ENCODE peak calls at places on chromosomes 7 and 10, in four cellular contexts. U is stimulated activated naive CD8-positive, alpha-beta T cell treated with anti-CD3 and anti-CD28 coated beads, Interleukin-15, amount 100 ng/mL, for 72 hours; T is activated CD4-positive, CD25-positive, alpha-beta regulatory T cell treated with anti-CD3 and anti-CD28 coated beads, Interleukin-2, amount 50 U/mL, for 24 hours; P is activated T-helper 17 cell treated with anti-CD3 and anti-CD28 coated beads, Interleukin-2, amount 50 U/mL, for 72 hours. J is an unnamed sample.

GRCh38 chr10:127142141-127142540 is 54.2 kb downstream of the INSYN2A start:
- ATAC-seq in U (no peak), P (no peak), T (no peak), J (no peak)

GRCh38 chr7:103466814-103467213 is 20.8 kb upstream of the SLC26A5 start:
- ATAC-seq in P (no peak), T (no peak), U (no peak), J (no peak)

GRCh38 chr7:106568680-106569499 is 92.1 kb downstream of the CCDC71L start:
- ATAC-seq in U (peak; percentile 76), P (no peak), T (peak; percentile 46), J (peak; percentile 93)

GRCh38 chr10:15116225-15116624 is 19.1 kb downstream of the RPP38 start:
- ATAC-seq in T (no peak), P (no peak), U (no peak), J (no peak)

GRCh38 chr7:12066004-12066403 is 145.1 kb upstream of the TMEM106B start:
- ATAC-seq in T (peak; percentile 67), P (peak; percentile 83), U (peak; percentile 48), J (peak; percentile 84)

GRCh38 chr7:131909151-131909768 is 352.8 kb upstream of the PODXL start:
- ATAC-seq in U (no peak), P (no peak), T (no peak), J (no peak)

GRCh38 chr10:117201826-117202225 is 4.5 kb downstream of the KCNK18 start:
- ATAC-seq in P (no peak), U (no peak), T (no peak), J (no peak)

GRCh38 chr7:116717137-116717536 is 45.1 kb downstream of the MET start:
- ATAC-seq in U (peak; percentile 5), T (no peak), P (no peak), J (no peak)

GRCh38 chr10:60353519-60354258 is 36.0 kb downstream of the ANK3 start:
- ATAC-seq in U (peak; percentile 42), P (no peak), T (no peak), J (no peak)

GRCh38 chr7:120814518-120814917 is 43.4 kb downstream of the TSPAN12 start:
- ATAC-seq in T (no peak), P (no peak), U (no peak), J (no peak)

GRCh38 chr7:42964849-42965805 is 33.0 kb downstream of the MRPL32 start:
- ATAC-seq in T (no peak), P (no peak), U (peak; percentile 95), J (no peak)

GRCh38 chr10:24209421-24209770 is 458 bp downstream of the KIAA1217 start:
- ATAC-seq in T (peak; percentile 65), U (peak; percentile 79), P (peak; percentile 78), J (peak; percentile 42)

GRCh38 chr7:142583424-142583823 is 165.8 kb upstream of the PRSS1 start:
- ATAC-seq in U (peak; percentile 91), T (peak; percentile 88), P (peak; percentile 86), J (peak; percentile 94)

GRCh38 chr7:133853706-133854276 is 273.3 kb upstream of the LRGUK start:
- ATAC-seq in T (no peak), U (peak; percentile 62), P (peak; percentile 24), J (peak; percentile 79)

GRCh38 chr10:95517536-95518454 is 43.4 kb downstream of the SORBS1 start:
- ATAC-seq in T (no peak), P (no peak), U (no peak), J (peak; percentile 67)

GRCh38 chr7:105760549-105761447 is 115.6 kb downstream of the ATXN7L1 start:
- ATAC-seq in U (peak; percentile 84), T (peak; percentile 35), P (peak; percentile 61), J (no peak)

GRCh38 chr7:142000244-142000643 is 4.6 kb downstream of the MGAM start:
- ATAC-seq in P (no peak), T (no peak), U (no peak), J (no peak)

GRCh38 chr7:70846208-70846607 is 285.7 kb upstream of the GALNT17 start:
- ATAC-seq in P (no peak), U (no peak), T (no peak), J (no peak)

GRCh38 chr10:91782539-91782938 is 15.7 kb upstream of the TNKS2 start:
- ATAC-seq in U (no peak), T (no peak), P (no peak), J (no peak)